ENCODE peak calls at places on chromosome 16, in eight cellular contexts. R is PC-9, F is right cardiac atrium, Y is colonic mucosa, Z is A673, I is cardiac muscle cell, O is heart right ventricle, U is body of pancreas. C is an unnamed sample.

GRCh38 chr16:10886739-10887269 is 9.8 kb downstream of the CIITA start:
- DNase-seq in R (no peak), F (no peak), Y (no peak), Z (no peak), I (no peak), O (no peak), U (no peak), C (no peak)

GRCh38 chr16:21283521-21284289 is 5.6 kb upstream of the CRYM start:
- DNase-seq in R (no peak), F (peak; percentile 84), Y (peak; percentile 66), Z (peak; percentile 31), I (peak; percentile 86), O (peak; percentile 43), U (peak; percentile 17), C (peak; percentile 20)

GRCh38 chr16:4306439-4307214 is 9.2 kb upstream of the GLIS2 start:
- DNase-seq in R (no peak), F (no peak), Y (peak; percentile 18), Z (no peak), I (peak; percentile 30), O (no peak), U (no peak), C (peak; percentile 85)

GRCh38 chr16:55035037-55035436 is 104.4 kb downstream of the IRX5 start:
- DNase-seq in R (no peak), F (peak; percentile 72), Y (peak; percentile 53), Z (peak; percentile 68), I (peak; percentile 56), O (no peak), U (peak; percentile 34), C (peak; percentile 70)

GRCh38 chr16:82899731-82900454 is 273.1 kb downstream of the CDH13 start:
- DNase-seq in R (no peak), F (no peak), Y (no peak), Z (no peak), I (no peak), O (no peak), U (no peak), C (no peak)

GRCh38 chr16:154223-155030 is 2.0 kb downstream of the HBZ start:
- DNase-seq in R (no peak), F (peak; percentile 45), Y (no peak), Z (peak; percentile 63), I (peak; percentile 68), O (no peak), U (peak; percentile 14), C (peak; percentile 53)

GRCh38 chr16:70561623-70562022 is 38.0 kb downstream of the SF3B3 start:
- DNase-seq in R (peak; percentile 98), F (no peak), Y (no peak), Z (no peak), I (no peak), O (no peak), U (no peak), C (no peak)

GRCh38 chr16:56611281-56611833 is 3.0 kb downstream of the MT2A start:
- DNase-seq in R (peak; percentile 75), F (peak; percentile 90), Y (peak; percentile 28), Z (no peak), I (no peak), O (peak; percentile 79), U (peak; percentile 72), C (no peak)

GRCh38 chr16:75420987-75421819 is 12.1 kb downstream of the CFDP1 start:
- DNase-seq in R (no peak), F (peak; percentile 91), Y (peak; percentile 83), Z (peak; percentile 97), I (peak; percentile 80), O (peak; percentile 85), U (peak; percentile 69), C (peak; percentile 97)

GRCh38 chr16:2586901-2587480 is 49.2 kb downstream of the PDPK1 start:
- DNase-seq in R (no peak), F (peak; percentile 46), Y (no peak), Z (no peak), I (no peak), O (no peak), U (no peak), C (no peak)
- H3K4me3 ChIP-seq in R (no peak overlapping the region), F (no peak overlapping the region), Y (no peak overlapping the region), Z (no peak overlapping the region), I (no peak overlapping the region), O (no peak overlapping the region), U (no peak overlapping the region), C (no peak overlapping the region)

GRCh38 chr16:85006639-85007038 is 4.7 kb downstream of the ZDHHC7 start:
- DNase-seq in R (no peak), F (no peak), Y (no peak), Z (no peak), I (no peak), O (no peak), U (no peak), C (no peak)
- H3K4me1 ChIP-seq in R (peaks cover 43% of the 10 kb centered on the region), F (peaks cover 24% of the 10 kb centered on the region), Y (peaks cover 22% of the 10 kb centered on the region), Z (no peaks in the 10 kb centered on the region), I (peaks cover 41% of the 10 kb centered on the region), O (peaks cover 61% of the 10 kb centered on the region), U (peaks cover 82% of the 10 kb centered on the region), C (peaks cover 2% of the 10 kb centered on the region)

DNA sequence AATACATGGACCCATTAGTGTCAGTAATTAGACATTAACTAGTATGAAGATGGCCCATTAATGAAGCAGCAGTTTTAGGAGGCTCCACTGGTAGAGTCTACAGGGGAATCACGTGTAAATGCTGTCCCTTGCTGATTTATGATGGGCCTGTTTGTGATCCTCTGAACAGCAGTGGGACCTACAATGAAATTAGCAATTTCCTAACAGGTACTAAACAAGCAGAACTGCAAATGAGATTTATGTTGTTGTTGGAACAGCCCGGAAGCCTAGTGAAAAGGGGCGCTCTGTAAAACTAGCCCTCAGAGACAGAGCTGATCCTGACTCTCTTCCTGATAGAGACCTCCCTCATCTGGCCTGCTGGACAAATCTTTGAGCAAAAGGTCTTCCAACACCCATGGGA is 54.9 kb downstream of the HS3ST2 start:
- DNase-seq in R (no peak), F (no peak), Y (no peak), Z (no peak), I (no peak), O (no peak), U (no peak), C (peak; percentile 66)
- H3K27me3 ChIP-seq in R (peaks cover 38% of the 10 kb centered on the region), F (no peaks in the 10 kb centered on the region), Y (no peaks in the 10 kb centered on the region), Z (peaks cover 3% of the 10 kb centered on the region), I (no peaks in the 10 kb centered on the region), O (peaks cover 6% of the 10 kb centered on the region), U (no peaks in the 10 kb centered on the region), C (no peaks in the 10 kb centered on the region)

GRCh38 chr16:66165879-66166278 is 200.6 kb upstream of the CDH5 start:
- DNase-seq in R (no peak), F (no peak), Y (no peak), Z (no peak), I (no peak), O (no peak), U (no peak), C (no peak)

GRCh38 chr16:66161942-66162341 is 204.5 kb upstream of the CDH5 start:
- DNase-seq in R (no peak), F (no peak), Y (no peak), Z (peak; percentile 35), I (no peak), O (no peak), U (no peak), C (no peak)

GRCh38 chr16:66167564-66168291 is 198.8 kb upstream of the CDH5 start:
- DNase-seq in R (no peak), F (no peak), Y (no peak), Z (peak; percentile 46), I (peak; percentile 61), O (no peak), U (no peak), C (peak; percentile 20)

GRCh38 chr16:66166451-66166850 is 200.0 kb upstream of the CDH5 start:
- DNase-seq in R (no peak), F (no peak), Y (no peak), Z (no peak), I (no peak), O (no peak), U (no peak), C (no peak)

GRCh38 chr16:66164581-66164980 is 201.9 kb upstream of the CDH5 start:
- DNase-seq in R (no peak), F (no peak), Y (no peak), Z (no peak), I (no peak), O (no peak), U (no peak), C (no peak)
- H3K4me3 ChIP-seq in R (no peak overlapping the region), F (no peak overlapping the region), Y (no peak overlapping the region), Z (no peak overlapping the region), I (no peak overlapping the region), O (no peak overlapping the region), U (no peak overlapping the region), C (no peak overlapping the region)

GRCh38 chr16:29986931-29987330 is 8.5 kb downstream of the HIRIP3 start:
- DNase-seq in R (no peak), F (peak; percentile 21), Y (no peak), Z (no peak), I (no peak), O (no peak), U (no peak), C (no peak)
- H3K4me1 ChIP-seq in R (no peaks in the 10 kb centered on the region), F (no peaks in the 10 kb centered on the region), Y (peaks cover 4% of the 10 kb centered on the region), Z (no peaks in the 10 kb centered on the region), I (no peaks in the 10 kb centered on the region), O (no peaks in the 10 kb centered on the region), U (no peaks in the 10 kb centered on the region), C (no peaks in the 10 kb centered on the region)

DNA sequence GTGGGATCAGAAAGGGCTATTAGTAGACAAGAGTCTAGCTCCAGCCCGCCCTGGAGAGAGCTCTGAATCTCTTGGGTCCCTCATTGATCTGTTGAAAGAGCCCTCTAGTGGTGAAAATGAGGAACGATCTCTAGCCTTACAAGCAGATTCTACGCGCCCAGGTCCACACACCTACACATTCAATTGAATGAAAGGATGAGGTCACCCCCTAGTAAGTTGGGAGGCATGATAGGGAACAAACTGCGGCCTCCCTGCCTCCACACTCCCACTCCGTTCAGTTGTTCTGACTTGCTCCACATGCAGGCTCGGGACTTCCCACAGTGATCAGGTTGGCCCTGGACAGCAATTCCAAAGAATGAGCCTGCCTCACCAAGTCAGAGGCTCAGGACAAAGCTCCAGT is 2.9 kb upstream of the CACNG3 start:
- DNase-seq in R (no peak), F (peak; percentile 56), Y (no peak), Z (peak; percentile 83), I (peak; percentile 78), O (peak; percentile 10), U (peak; percentile 29), C (peak; percentile 32)
- H3K27me3 ChIP-seq in R (peaks cover 29% of the 10 kb centered on the region), F (no peaks in the 10 kb centered on the region), Y (no peaks in the 10 kb centered on the region), Z (peaks cover 7% of the 10 kb centered on the region), I (peaks cover 79% of the 10 kb centered on the region), O (peaks cover 41% of the 10 kb centered on the region), U (peaks cover 10% of the 10 kb centered on the region), C (peaks cover 29% of the 10 kb centered on the region)